ENCODE peak calls at places on chromosomes 5 and 9, in five cellular contexts. One of them, this sample, is unnamed.

GRCh38 chr9:107422189-107422802 is 67.3 kb downstream of the KLF4 start:
- DNase-seq in caudate nucleus: peak
- DNase-seq in adrenal gland: peak
- DNase-seq in HCT116: peak
- DNase-seq in iPS-NIHi11: peak
- DNase-seq in this sample: peak

GRCh38 chr5:69138796-69139195 is 28.2 kb upstream of the CCNB1 start:
- DNase-seq in caudate nucleus: no peak
- DNase-seq in adrenal gland: no peak
- DNase-seq in HCT116: no peak
- DNase-seq in iPS-NIHi11: no peak
- DNase-seq in this sample: no peak

GRCh38 chr9:126317513-126317912 is 9.1 kb upstream of the MVB12B start:
- DNase-seq in caudate nucleus: no peak
- DNase-seq in adrenal gland: no peak
- DNase-seq in HCT116: no peak
- DNase-seq in iPS-NIHi11: no peak
- DNase-seq in this sample: peak

GRCh38 chr5:134523543-134524136 is 1.8 kb upstream of the JADE2 start:
- DNase-seq in caudate nucleus: no peak
- DNase-seq in adrenal gland: no peak
- DNase-seq in HCT116: no peak
- DNase-seq in iPS-NIHi11: no peak
- DNase-seq in this sample: no peak

GRCh38 chr5:108749130-108749861 is 1.6 kb downstream of the FER start:
- DNase-seq in caudate nucleus: peak
- DNase-seq in adrenal gland: no peak
- DNase-seq in HCT116: no peak
- DNase-seq in iPS-NIHi11: peak
- DNase-seq in this sample: peak

GRCh38 chr9:125146247-125146646 is 2.9 kb upstream of the SCAI start:
- DNase-seq in caudate nucleus: no peak
- DNase-seq in adrenal gland: no peak
- DNase-seq in HCT116: no peak
- DNase-seq in iPS-NIHi11: no peak
- DNase-seq in this sample: no peak

GRCh38 chr9:97559111-97559514 is 57.6 kb downstream of the TMOD1 start:
- DNase-seq in caudate nucleus: peak
- DNase-seq in adrenal gland: no peak
- DNase-seq in HCT116: no peak
- DNase-seq in iPS-NIHi11: no peak
- DNase-seq in this sample: no peak

GRCh38 chr5:67476531-67476930 is 279.9 kb upstream of the CD180 start:
- DNase-seq in caudate nucleus: no peak
- DNase-seq in adrenal gland: no peak
- DNase-seq in HCT116: no peak
- DNase-seq in iPS-NIHi11: no peak
- DNase-seq in this sample: no peak

GRCh38 chr5:3650315-3650714 is 54.7 kb downstream of the IRX1 start:
- DNase-seq in caudate nucleus: no peak
- DNase-seq in adrenal gland: no peak
- DNase-seq in HCT116: no peak
- DNase-seq in iPS-NIHi11: no peak
- DNase-seq in this sample: no peak

GRCh38 chr5:56631719-56632118 is 183.6 kb upstream of the MAP3K1 start:
- DNase-seq in caudate nucleus: no peak
- DNase-seq in adrenal gland: no peak
- DNase-seq in HCT116: no peak
- DNase-seq in iPS-NIHi11: no peak
- DNase-seq in this sample: no peak

GRCh38 chr5:56951131-56951945 is 585 bp downstream of the MIER3 start:
- DNase-seq in caudate nucleus: no peak
- DNase-seq in adrenal gland: peak
- DNase-seq in HCT116: no peak
- DNase-seq in iPS-NIHi11: peak
- DNase-seq in this sample: peak

GRCh38 chr9:90508940-90509339 is 133.7 kb downstream of the DIRAS2 start:
- DNase-seq in caudate nucleus: no peak
- DNase-seq in adrenal gland: no peak
- DNase-seq in HCT116: no peak
- DNase-seq in iPS-NIHi11: no peak
- DNase-seq in this sample: no peak

GRCh38 chr9:69758981-69759477 is 782 bp downstream of the PTAR1 start:
- DNase-seq in caudate nucleus: no peak
- DNase-seq in adrenal gland: no peak
- DNase-seq in HCT116: no peak
- DNase-seq in iPS-NIHi11: no peak
- DNase-seq in this sample: peak

GRCh38 chr5:45774528-45774927 is 78.3 kb upstream of the HCN1 start:
- DNase-seq in caudate nucleus: no peak
- DNase-seq in adrenal gland: no peak
- DNase-seq in HCT116: no peak
- DNase-seq in iPS-NIHi11: no peak
- DNase-seq in this sample: no peak

GRCh38 chr9:126393876-126394275 is 67.2 kb downstream of the MVB12B start:
- DNase-seq in caudate nucleus: no peak
- DNase-seq in adrenal gland: no peak
- DNase-seq in HCT116: no peak
- DNase-seq in iPS-NIHi11: no peak
- DNase-seq in this sample: no peak

GRCh38 chr9:129811967-129812363 is 9.0 kb downstream of the TOR1B start:
- DNase-seq in caudate nucleus: no peak
- DNase-seq in adrenal gland: no peak
- DNase-seq in HCT116: no peak
- DNase-seq in iPS-NIHi11: no peak
- DNase-seq in this sample: no peak

GRCh38 chr5:161064800-161065199 is 212.8 kb upstream of the ATP10B start:
- DNase-seq in caudate nucleus: peak
- DNase-seq in adrenal gland: no peak
- DNase-seq in HCT116: no peak
- DNase-seq in iPS-NIHi11: no peak
- DNase-seq in this sample: no peak

GRCh38 chr9:116555102-116555501 is 132.0 kb upstream of the TRIM32 start:
- DNase-seq in caudate nucleus: peak
- DNase-seq in adrenal gland: no peak
- DNase-seq in HCT116: no peak
- DNase-seq in iPS-NIHi11: no peak
- DNase-seq in this sample: no peak

GRCh38 chr5:135423158-135423925 is 23.8 kb downstream of the DCANP1 start:
- DNase-seq in caudate nucleus: no peak
- DNase-seq in adrenal gland: no peak
- DNase-seq in HCT116: peak
- DNase-seq in iPS-NIHi11: no peak
- DNase-seq in this sample: no peak

GRCh38 chr5:82421119-82421518 is 143.0 kb upstream of the RPS23 start:
- DNase-seq in caudate nucleus: no peak
- DNase-seq in adrenal gland: peak
- DNase-seq in HCT116: peak
- DNase-seq in iPS-NIHi11: no peak
- DNase-seq in this sample: peak

GRCh38 chr5:179878222-179879002 is 19.8 kb upstream of the MRNIP start:
- DNase-seq in caudate nucleus: no peak
- DNase-seq in adrenal gland: no peak
- DNase-seq in HCT116: no peak
- DNase-seq in iPS-NIHi11: no peak
- DNase-seq in this sample: no peak

GRCh38 chr5:179215576-179215975 is 129.7 kb downstream of the ADAMTS2 start:
- DNase-seq in caudate nucleus: no peak
- DNase-seq in adrenal gland: no peak
- DNase-seq in HCT116: no peak
- DNase-seq in iPS-NIHi11: no peak
- DNase-seq in this sample: no peak

GRCh38 chr5:62316110-62316509 is 10.1 kb downstream of the KIF2A start:
- DNase-seq in caudate nucleus: no peak
- DNase-seq in adrenal gland: no peak
- DNase-seq in HCT116: no peak
- DNase-seq in iPS-NIHi11: no peak
- DNase-seq in this sample: no peak

GRCh38 chr9:132348676-132349075 is 6.1 kb downstream of the SETX start:
- DNase-seq in caudate nucleus: no peak
- DNase-seq in adrenal gland: no peak
- DNase-seq in HCT116: no peak
- DNase-seq in iPS-NIHi11: no peak
- DNase-seq in this sample: no peak

GRCh38 chr9:132991351-132992300 is 13.1 kb downstream of the GFI1B start:
- DNase-seq in caudate nucleus: no peak
- DNase-seq in adrenal gland: no peak
- DNase-seq in HCT116: no peak
- DNase-seq in iPS-NIHi11: no peak
- DNase-seq in this sample: no peak

GRCh38 chr9:137723396-137724113 is 104.8 kb downstream of the EHMT1 start:
- DNase-seq in caudate nucleus: no peak
- DNase-seq in adrenal gland: no peak
- DNase-seq in HCT116: no peak
- DNase-seq in iPS-NIHi11: peak
- DNase-seq in this sample: no peak

GRCh38 chr9:129235041-129235930 is 57.2 kb upstream of the IER5L start:
- DNase-seq in caudate nucleus: no peak
- DNase-seq in adrenal gland: no peak
- DNase-seq in HCT116: no peak
- DNase-seq in iPS-NIHi11: no peak
- DNase-seq in this sample: no peak

GRCh38 chr9:81369136-81369535 is 320.2 kb downstream of the TLE1 start:
- DNase-seq in caudate nucleus: no peak
- DNase-seq in adrenal gland: no peak
- DNase-seq in HCT116: no peak
- DNase-seq in iPS-NIHi11: no peak
- DNase-seq in this sample: no peak

GRCh38 chr9:4894076-4894475 is 91.0 kb upstream of the JAK2 start:
- DNase-seq in caudate nucleus: no peak
- DNase-seq in adrenal gland: no peak
- DNase-seq in HCT116: no peak
- DNase-seq in iPS-NIHi11: no peak
- DNase-seq in this sample: no peak

GRCh38 chr9:92538541-92538940 is 2.8 kb upstream of the ECM2 start:
- DNase-seq in caudate nucleus: no peak
- DNase-seq in adrenal gland: no peak
- DNase-seq in HCT116: no peak
- DNase-seq in iPS-NIHi11: no peak
- DNase-seq in this sample: no peak

GRCh38 chr9:31140316-31140715 is 1244.1 kb upstream of the ACO1 start:
- DNase-seq in caudate nucleus: no peak
- DNase-seq in adrenal gland: no peak
- DNase-seq in HCT116: peak
- DNase-seq in iPS-NIHi11: no peak
- DNase-seq in this sample: peak

GRCh38 chr5:65037845-65038815 is 269.4 kb downstream of the CWC27 start:
- DNase-seq in caudate nucleus: no peak
- DNase-seq in adrenal gland: no peak
- DNase-seq in HCT116: peak
- DNase-seq in iPS-NIHi11: peak
- DNase-seq in this sample: peak

GRCh38 chr5:35687961-35688360 is 70.3 kb downstream of the SPEF2 start:
- DNase-seq in caudate nucleus: peak
- DNase-seq in adrenal gland: no peak
- DNase-seq in HCT116: no peak
- DNase-seq in iPS-NIHi11: no peak
- DNase-seq in this sample: no peak

GRCh38 chr5:89342106-89342876 is 459.3 kb upstream of the MEF2C start:
- DNase-seq in caudate nucleus: no peak
- DNase-seq in adrenal gland: no peak
- DNase-seq in HCT116: no peak
- DNase-seq in iPS-NIHi11: no peak
- DNase-seq in this sample: no peak